ENCODE peak calls at places on chromosomes 11 and 22, in six cellular contexts. Q is stimulated activated CD8-positive, alpha-beta memory T cell treated with anti-CD3 and anti-CD28 coated beads, Interleukin-7, amount 100 ng/mL, for 1 hour; C is gastrocnemius medialis; N is AG08396; U is activated effector memory CD4-positive, alpha-beta T cell treated with Interleukin-2 at 50 U/mL for 16 hours; L is neural crest cell. S is an unnamed sample.

GRCh38 chr11:60280412-60280811 is at the start of gene MS4A4A:
- DNase-seq in Q (no peak), L (no peak), N (no peak), C (peak; percentile 17), U (no peak), S (no peak)

GRCh38 chr22:45932066-45932465 is 44.9 kb downstream of the WNT7B start:
- DNase-seq in Q (no peak), L (no peak), U (no peak), N (no peak), C (no peak), S (peak; percentile 28)

GRCh38 chr11:19715373-19715772 is 2.7 kb downstream of the NAV2 start:
- DNase-seq in L (no peak), Q (no peak), U (no peak), C (no peak), N (peak; percentile 73), S (peak; percentile 82)

GRCh38 chr22:24389680-24390079 is 37.7 kb upstream of the ADORA2A start:
- DNase-seq in U (no peak), C (no peak), Q (no peak), L (no peak), N (no peak), S (no peak)

GRCh38 chr11:134046681-134047449 is 22.0 kb upstream of the JAM3 start:
- DNase-seq in C (no peak), Q (no peak), U (no peak), N (no peak), L (no peak), S (no peak)

GRCh38 chr22:26860233-26860765 is 202.9 kb downstream of the MIAT start:
- DNase-seq in L (no peak), Q (no peak), U (no peak), C (no peak), N (no peak), S (no peak)

GRCh38 chr11:47538741-47539575 is 14.0 kb downstream of the CELF1 start:
- DNase-seq in L (no peak), N (no peak), Q (no peak), C (peak; percentile 8), U (no peak), S (no peak)

GRCh38 chr11:19111809-19112208 is 5.2 kb upstream of the ZDHHC13 start:
- DNase-seq in N (no peak), L (no peak), U (no peak), Q (no peak), C (no peak), S (no peak)

GRCh38 chr11:118918686-118919280 is 6.9 kb downstream of the BCL9L start:
- DNase-seq in N (no peak), C (no peak), L (no peak), U (no peak), Q (no peak), S (peak; percentile 61)

GRCh38 chr11:8593935-8594909 is at the start of gene STK33:
- DNase-seq in Q (no peak), L (peak; percentile 55), U (no peak), N (peak; percentile 55), C (peak; percentile 23), S (no peak)

GRCh38 chr22:37419916-37420655 is 7.2 kb downstream of the ELFN2 start:
- DNase-seq in C (no peak), Q (no peak), U (no peak), N (no peak), L (no peak), S (no peak)

GRCh38 chr11:112925516-112926310 is 35.5 kb upstream of the NCAM1 start:
- DNase-seq in L (no peak), U (no peak), N (no peak), C (no peak), Q (no peak), S (no peak)

GRCh38 chr22:41263704-41264103 is 22.3 kb downstream of the RANGAP1 start:
- DNase-seq in N (no peak), U (no peak), Q (no peak), L (no peak), C (no peak), S (no peak)

GRCh38 chr11:420054-420910 is 5.5 kb upstream of the SIGIRR start:
- DNase-seq in N (no peak), C (no peak), L (no peak), U (no peak), Q (no peak), S (no peak)

GRCh38 chr11:85694385-85694980 is 8.5 kb upstream of the CCDC89 start:
- DNase-seq in N (peak; percentile 22), U (no peak), L (no peak), C (no peak), Q (no peak), S (peak; percentile 64)